ENCODE peak calls at places on chromosome 7, in nine cellular contexts. H, X, Z, I, O, J, Q, U and A are unnamed samples.
A peak's percentile ranks its signal among the peaks of the same experiment; 100 is the strongest.

GRCh38 chr7:4958477-4959301 is at the start of gene MMD2:
- DNase-seq in X (peak; percentile 51), I (no peak), Q (no peak), H (no peak), Z (no peak), U (no peak), J (no peak), O (no peak), A (no peak)

GRCh38 chr7:7247658-7248057 is 65.3 kb downstream of the C1GALT1 start:
- DNase-seq in J (no peak), O (no peak), I (no peak), Q (no peak), X (no peak), U (no peak), H (no peak), Z (no peak), A (no peak)

GRCh38 chr7:49791089-49791741 is 17.8 kb downstream of the VWC2 start:
- DNase-seq in X (no peak), I (no peak), U (no peak), Q (no peak), Z (peak; percentile 52), O (no peak), J (no peak), H (peak; percentile 34), A (peak; percentile 65)

GRCh38 chr7:22356010-22356854 is 722 bp downstream of the RAPGEF5 start:
- DNase-seq in Z (peak; percentile 49), U (no peak), J (peak; percentile 47), H (peak; percentile 63), Q (no peak), I (no peak), O (no peak), X (no peak), A (no peak)

GRCh38 chr7:149824301-149824741 is 13.9 kb upstream of the ZNF862 start:
- DNase-seq in I (no peak), O (no peak), X (no peak), Z (no peak), H (no peak), U (no peak), J (peak; percentile 15), Q (no peak), A (no peak)

GRCh38 chr7:29204491-29205281 is 10.1 kb downstream of the CHN2 start:
- DNase-seq in J (no peak), U (no peak), H (no peak), Z (no peak), O (no peak), X (no peak), Q (no peak), I (no peak), A (no peak)

GRCh38 chr7:105278973-105279687 is 109.6 kb downstream of the SRPK2 start:
- DNase-seq in Q (no peak), J (no peak), X (peak; percentile 29), O (no peak), H (no peak), Z (no peak), I (no peak), U (no peak), A (no peak)

GRCh38 chr7:139680676-139681462 is 96.9 kb downstream of the HIPK2 start:
- DNase-seq in H (no peak), U (peak; percentile 87), Q (peak; percentile 93), J (no peak), X (peak; percentile 22), Z (no peak), I (peak; percentile 92), O (peak; percentile 77), A (no peak)

GRCh38 chr7:124497209-124497608 is 268.4 kb downstream of the GPR37 start:
- DNase-seq in U (no peak), Z (peak; percentile 19), Q (no peak), X (no peak), O (no peak), H (no peak), J (no peak), I (no peak), A (no peak)

GRCh38 chr7:33536398-33536797 is 368.9 kb upstream of the BMPER start:
- DNase-seq in H (no peak), O (no peak), Z (no peak), Q (no peak), X (no peak), U (no peak), J (no peak), I (no peak), A (no peak)

GRCh38 chr7:91596287-91596686 is 284.2 kb downstream of the MTERF1 start:
- DNase-seq in H (no peak), J (no peak), U (no peak), Z (no peak), O (no peak), Q (peak; percentile 2), X (no peak), I (no peak), A (no peak)

GRCh38 chr7:111951027-111951426 is 255.2 kb downstream of the DOCK4 start:
- DNase-seq in H (no peak), O (no peak), I (no peak), Q (no peak), X (no peak), U (no peak), Z (no peak), J (no peak), A (no peak)

GRCh38 chr7:114415054-114415997 is 711 bp downstream of the FOXP2 start:
- DNase-seq in U (no peak), Q (no peak), J (no peak), X (no peak), Z (peak; percentile 31), I (no peak), O (no peak), H (no peak), A (no peak)

GRCh38 chr7:125423444-125424155 is 494.0 kb upstream of the POT1 start:
- DNase-seq in X (no peak), Q (peak; percentile 30), O (no peak), I (no peak), J (no peak), U (peak; percentile 18), Z (no peak), H (no peak), A (no peak)

GRCh38 chr7:48049850-48050249 is 14.5 kb downstream of the C7orf57 start:
- DNase-seq in X (no peak), H (no peak), Z (no peak), Q (no peak), U (no peak), O (no peak), I (no peak), J (no peak), A (no peak)

GRCh38 chr7:1136841-1137516 is 23.0 kb downstream of the ZFAND2A start:
- DNase-seq in J (no peak), O (no peak), X (no peak), I (no peak), H (no peak), Z (peak; percentile 51), U (no peak), Q (no peak), A (no peak)

GRCh38 chr7:124088590-124088989 is 55.7 kb upstream of the TMEM229A start:
- DNase-seq in Q (peak; percentile 42), J (no peak), I (no peak), X (no peak), O (no peak), H (no peak), U (no peak), Z (no peak), A (no peak)

GRCh38 chr7:15407910-15408309 is 153.9 kb downstream of the AGMO start:
- DNase-seq in Z (no peak), J (no peak), U (no peak), Q (peak; percentile 6), H (no peak), X (no peak), I (no peak), O (no peak), A (no peak)

GRCh38 chr7:74502216-74502891 is 48.6 kb downstream of the GTF2IRD1 start:
- DNase-seq in J (no peak), Q (no peak), I (no peak), H (no peak), O (no peak), U (no peak), Z (no peak), X (peak; percentile 57), A (no peak)

GRCh38 chr7:964401-965231 is 10.1 kb upstream of the ADAP1 start:
- DNase-seq in H (no peak), Q (peak; percentile 60), X (peak; percentile 60), U (no peak), I (no peak), J (no peak), Z (peak; percentile 80), O (no peak), A (peak; percentile 62)

GRCh38 chr7:120421151-120421651 is 148.2 kb downstream of the KCND2 start:
- DNase-seq in Q (no peak), H (no peak), Z (no peak), J (no peak), I (no peak), X (no peak), O (no peak), U (no peak), A (no peak)

GRCh38 chr7:148611692-148612091 is 21.1 kb downstream of the C7orf33 start:
- DNase-seq in H (no peak), O (no peak), J (no peak), U (no peak), I (no peak), Q (no peak), Z (peak; percentile 14), X (no peak), A (no peak)

GRCh38 chr7:124515431-124515830 is 250.2 kb downstream of the GPR37 start:
- DNase-seq in U (no peak), I (no peak), H (no peak), Q (no peak), Z (no peak), O (no peak), X (no peak), J (no peak), A (no peak)